ENCODE peak calls at places on chromosomes 6 and 20, in six cellular contexts. P is WERI-Rb-1, N is BJ, W is transverse colon, D is fibroblast of mammary gland, G is Peyer's patch. B is an unnamed sample.

GRCh38 chr6:32885698-32886286 is 31.8 kb downstream of the PSMB9 start:
- DNase-seq in P (no peak), N (peak; percentile 16), W (no peak), D (peak; percentile 84), G (no peak), B (peak; percentile 86)

GRCh38 chr6:11450061-11450460 is 87.5 kb upstream of the TMEM170B start:
- DNase-seq in P (no peak), N (no peak), W (no peak), D (no peak), G (no peak), B (no peak)

GRCh38 chr6:106674541-106675229 is 45.3 kb downstream of the QRSL1 start:
- DNase-seq in P (no peak), N (no peak), W (no peak), D (no peak), G (no peak), B (no peak)

GRCh38 chr6:34383171-34383631 is 9.3 kb downstream of the NUDT3 start:
- DNase-seq in P (no peak), N (no peak), W (no peak), D (peak; percentile 81), G (no peak), B (peak; percentile 95)

GRCh38 chr6:87378947-87379346 is 28.8 kb upstream of the CFAP206 start:
- DNase-seq in P (no peak), N (no peak), W (no peak), D (no peak), G (no peak), B (no peak)

GRCh38 chr6:44542401-44543116 is 155.1 kb downstream of the CDC5L start:
- DNase-seq in P (peak; percentile 5), N (no peak), W (no peak), D (no peak), G (peak; percentile 30), B (peak; percentile 3)

GRCh38 chr6:35184580-35185301 is 29.0 kb upstream of the SCUBE3 start:
- DNase-seq in P (no peak), N (no peak), W (no peak), D (no peak), G (no peak), B (no peak)

GRCh38 chr6:14412026-14412425 is 294.5 kb downstream of the CD83 start:
- DNase-seq in P (no peak), N (peak; percentile 26), W (no peak), D (no peak), G (no peak), B (no peak)

GRCh38 chr6:44642870-44643522 is 255.5 kb downstream of the CDC5L start:
- DNase-seq in P (no peak), N (no peak), W (no peak), D (peak; percentile 90), G (no peak), B (no peak)

GRCh38 chr6:74256387-74257180 is 560.6 kb downstream of the CD109 start:
- DNase-seq in P (no peak), N (no peak), W (no peak), D (no peak), G (no peak), B (peak; percentile 56)

GRCh38 chr6:114049367-114049966 is 78.5 kb upstream of the HDAC2 start:
- DNase-seq in P (no peak), N (no peak), W (no peak), D (no peak), G (no peak), B (no peak)

GRCh38 chr6:115001726-115002436 is 659.1 kb upstream of the HS3ST5 start:
- DNase-seq in P (no peak), N (no peak), W (no peak), D (no peak), G (no peak), B (no peak)

GRCh38 chr6:42013134-42013516 is 37.2 kb upstream of the TAF8 start:
- DNase-seq in P (no peak), N (peak; percentile 2), W (no peak), D (peak; percentile 33), G (no peak), B (peak; percentile 28)

GRCh38 chr20:16352321-16352720 is 220.9 kb downstream of the KIF16B start:
- DNase-seq in P (no peak), N (no peak), W (no peak), D (no peak), G (no peak), B (no peak)

GRCh38 chr6:165002866-165003265 is 306.5 kb downstream of the C6orf118 start:
- DNase-seq in P (no peak), N (no peak), W (no peak), D (no peak), G (no peak), B (no peak)
- H3K4me3 ChIP-seq in P (no peak overlapping the region), N (no peak overlapping the region), W (no peak overlapping the region), D (no peak overlapping the region), G (no peak overlapping the region), B (no peak overlapping the region)

DNA sequence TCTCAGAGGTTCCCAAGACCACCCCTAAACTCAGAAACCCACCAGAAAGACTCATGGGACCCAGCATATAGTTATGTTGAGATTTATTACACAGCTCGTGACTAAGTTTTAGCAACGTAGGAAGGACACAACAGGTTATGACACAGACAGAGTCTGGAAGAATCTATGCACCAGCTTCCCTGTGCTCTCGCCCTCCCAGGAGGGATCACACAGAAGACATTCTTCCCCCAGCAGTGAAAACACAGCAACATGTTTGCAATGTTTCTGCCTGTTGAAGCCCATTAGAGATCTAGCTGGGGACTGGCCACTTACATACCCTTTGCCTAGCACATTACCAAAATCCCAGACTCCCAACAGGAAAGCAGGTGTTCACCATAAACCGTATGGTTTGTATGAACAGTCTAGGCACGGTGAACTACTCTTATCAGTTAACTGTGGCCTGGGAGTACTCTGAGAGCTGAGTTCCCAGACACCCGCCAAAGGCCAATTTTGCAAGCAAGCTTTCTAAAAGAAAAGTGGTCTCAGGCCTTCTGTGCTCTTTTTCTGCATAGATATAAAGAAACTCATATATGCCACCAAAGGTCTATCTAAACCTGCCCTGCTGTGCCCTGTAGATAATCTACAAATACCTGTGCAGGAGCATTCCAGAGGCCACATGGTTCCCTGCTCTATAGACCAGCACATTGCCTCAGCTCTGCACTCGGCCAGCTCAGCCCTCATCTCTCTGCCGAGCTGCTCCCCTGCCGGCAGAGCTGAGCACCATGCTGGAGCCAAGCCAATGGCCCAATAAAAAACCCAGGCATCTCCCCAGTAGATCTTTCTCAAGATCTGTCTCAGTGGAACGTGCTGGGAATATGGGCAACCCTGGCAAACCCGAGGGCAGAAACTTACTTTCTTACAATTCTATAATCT is 69.6 kb upstream of the SMIM28 start:
- DNase-seq in P (no peak), N (no peak), W (peak; percentile 42), D (peak; percentile 36), G (no peak), B (peak; percentile 25)
- TF ChIP-seq CTCF in P (no peak), N (peak; percentile 61), W (no peak), D (peak; percentile 37), G (no peak), B (peak; percentile 26)

GRCh38 chr20:33570743-33571142 is 80.8 kb downstream of the CBFA2T2 start:
- DNase-seq in P (no peak), N (no peak), W (no peak), D (no peak), G (no peak), B (no peak)

GRCh38 chr20:33566781-33567603 is 77.1 kb downstream of the CBFA2T2 start:
- DNase-seq in P (no peak), N (no peak), W (no peak), D (no peak), G (no peak), B (no peak)

GRCh38 chr20:33568378-33569289 is 78.7 kb downstream of the CBFA2T2 start:
- DNase-seq in P (peak; percentile 90), N (no peak), W (no peak), D (no peak), G (no peak), B (no peak)

GRCh38 chr20:33569290-33570094 is 79.6 kb downstream of the CBFA2T2 start:
- DNase-seq in P (peak; percentile 59), N (no peak), W (no peak), D (no peak), G (no peak), B (no peak)

GRCh38 chr20:33567949-33568348 is 78.1 kb downstream of the CBFA2T2 start:
- DNase-seq in P (no peak), N (no peak), W (no peak), D (no peak), G (no peak), B (no peak)
- H3K4me3 ChIP-seq in P (no peak overlapping the region), N (no peak overlapping the region), W (no peak overlapping the region), D (no peak overlapping the region), G (no peak overlapping the region), B (no peak overlapping the region)

DNA sequence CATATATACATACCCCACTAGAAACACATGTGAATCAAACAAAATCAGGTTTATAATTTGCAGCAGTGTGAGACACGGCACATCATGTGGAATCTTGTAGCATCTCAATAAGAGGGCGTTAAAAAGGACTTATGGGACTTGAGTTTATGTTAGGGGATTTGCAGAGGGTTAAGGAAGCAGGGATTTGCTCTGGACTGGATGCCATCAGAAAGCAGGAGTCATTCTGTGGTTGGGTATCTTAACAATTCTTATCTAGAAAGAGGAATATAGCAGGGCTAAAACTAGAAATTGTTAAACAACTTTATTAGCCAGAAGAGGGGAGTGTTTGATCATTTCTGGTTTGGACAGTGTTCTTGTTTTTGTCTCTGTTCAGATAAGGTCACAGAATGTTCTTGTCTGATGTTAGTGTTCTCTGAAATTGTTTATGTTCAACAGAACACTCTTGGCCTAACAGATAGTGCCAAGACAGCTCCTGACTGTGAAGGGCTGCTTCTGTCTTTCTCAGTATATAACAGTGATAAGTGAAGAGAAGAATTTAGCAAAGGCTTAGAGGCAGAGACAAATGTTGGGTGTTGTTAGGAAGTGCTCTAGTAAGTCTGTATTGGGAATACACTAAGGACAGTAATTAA is 39.2 kb downstream of the LIN28B start:
- DNase-seq in P (no peak), N (no peak), W (no peak), D (peak; percentile 37), G (no peak), B (peak; percentile 92)
- TF ChIP-seq CTCF in P (no peak), N (peak; percentile 18), W (peak; percentile 23), D (peak; percentile 20), G (peak; percentile 34), B (peak; percentile 39)

GRCh38 chr20:32481311-32482103 is 103.6 kb downstream of the NOL4L start:
- DNase-seq in P (peak; percentile 67), N (no peak), W (peak; percentile 58), D (no peak), G (no peak), B (peak; percentile 60)
- H3K4me3 ChIP-seq in P (peak overlapping the region; percentile 52), N (peak overlapping the region; percentile 65), W (peak overlapping the region; percentile 89), D (peak overlapping the region; percentile 60), G (peak overlapping the region; percentile 92), B (peak overlapping the region; percentile 79)

GRCh38 chr6:24492475-24492874 is 2.3 kb upstream of the ALDH5A1 start:
- DNase-seq in P (peak; percentile 36), N (no peak), W (peak; percentile 23), D (no peak), G (no peak), B (no peak)
- TF ChIP-seq CTCF in P (peak; percentile 45), N (peak; percentile 41), W (no peak), D (peak; percentile 23), G (peak; percentile 21), B (peak; percentile 36)

GRCh38 chr20:17530716-17531536 is at the start of gene BFSP1:
- DNase-seq in P (peak; percentile 69), N (no peak), W (peak; percentile 56), D (peak; percentile 51), G (peak; percentile 52), B (peak; percentile 55)

GRCh38 chr20:17531537-17532025 is 402 bp upstream of the BFSP1 start:
- DNase-seq in P (no peak), N (no peak), W (no peak), D (no peak), G (no peak), B (no peak)

GRCh38 chr20:17530153-17530552 is 1.0 kb downstream of the BFSP1 start:
- DNase-seq in P (no peak), N (no peak), W (no peak), D (no peak), G (no peak), B (no peak)

GRCh38 chr20:17534077-17534476 is 2.9 kb upstream of the BFSP1 start:
- DNase-seq in P (no peak), N (no peak), W (no peak), D (no peak), G (no peak), B (no peak)

GRCh38 chr20:17533396-17533795 is 2.2 kb upstream of the BFSP1 start:
- DNase-seq in P (peak; percentile 68), N (no peak), W (no peak), D (peak; percentile 72), G (no peak), B (peak; percentile 58)
- H3K4me3 ChIP-seq in P (no peak overlapping the region), N (no peak overlapping the region), W (no peak overlapping the region), D (no peak overlapping the region), G (no peak overlapping the region), B (no peak overlapping the region)

B was measured in fibroblast of villous mesenchyme.